ENCODE peak calls at places on chromosomes 13 and 19, in nine cellular contexts. One of them, this sample, is unnamed.

GRCh38 chr19:5369962-5370367 is 29.4 kb upstream of the PTPRS start:
- DNase-seq in breast epithelium: no peak
- DNase-seq in A549: peak; percentile 63
- DNase-seq in heart right ventricle: no peak
- DNase-seq in AG10803: no peak
- DNase-seq in lower lobe of right lung: peak; percentile 50
- DNase-seq in vagina: no peak
- DNase-seq in lower leg skin: no peak
- DNase-seq in right lobe of liver: peak; percentile 67
- DNase-seq in this sample: peak; percentile 16

GRCh38 chr13:63838366-63839110 is 2422.9 kb upstream of the PCDH20 start:
- DNase-seq in breast epithelium: no peak
- DNase-seq in A549: no peak
- DNase-seq in heart right ventricle: no peak
- DNase-seq in AG10803: no peak
- DNase-seq in lower lobe of right lung: no peak
- DNase-seq in vagina: peak; percentile 77
- DNase-seq in lower leg skin: no peak
- DNase-seq in right lobe of liver: no peak
- DNase-seq in this sample: no peak

GRCh38 chr13:114173261-114173660 is 5.8 kb upstream of the CFAP97D2 start:
- DNase-seq in breast epithelium: no peak
- DNase-seq in A549: no peak
- DNase-seq in heart right ventricle: no peak
- DNase-seq in AG10803: no peak
- DNase-seq in lower lobe of right lung: no peak
- DNase-seq in vagina: no peak
- DNase-seq in lower leg skin: no peak
- DNase-seq in right lobe of liver: no peak
- DNase-seq in this sample: no peak

GRCh38 chr19:35451278-35452096 is 3.4 kb downstream of the FFAR2 start:
- DNase-seq in breast epithelium: no peak
- DNase-seq in A549: no peak
- DNase-seq in heart right ventricle: no peak
- DNase-seq in AG10803: no peak
- DNase-seq in lower lobe of right lung: no peak
- DNase-seq in vagina: no peak
- DNase-seq in lower leg skin: no peak
- DNase-seq in right lobe of liver: no peak
- DNase-seq in this sample: no peak

GRCh38 chr19:32188921-32189320 is 156.5 kb upstream of the ZNF507 start:
- DNase-seq in breast epithelium: no peak
- DNase-seq in A549: no peak
- DNase-seq in heart right ventricle: no peak
- DNase-seq in AG10803: no peak
- DNase-seq in lower lobe of right lung: no peak
- DNase-seq in vagina: no peak
- DNase-seq in lower leg skin: no peak
- DNase-seq in right lobe of liver: no peak
- DNase-seq in this sample: no peak

GRCh38 chr13:77207943-77208342 is 119.0 kb downstream of the MYCBP2 start:
- DNase-seq in breast epithelium: no peak
- DNase-seq in A549: no peak
- DNase-seq in heart right ventricle: no peak
- DNase-seq in AG10803: peak; percentile 88
- DNase-seq in lower lobe of right lung: no peak
- DNase-seq in vagina: no peak
- DNase-seq in lower leg skin: no peak
- DNase-seq in right lobe of liver: no peak
- DNase-seq in this sample: peak; percentile 95

GRCh38 chr19:4061683-4062575 is 4.8 kb downstream of the ZBTB7A start:
- DNase-seq in breast epithelium: peak; percentile 78
- DNase-seq in A549: no peak
- DNase-seq in heart right ventricle: no peak
- DNase-seq in AG10803: no peak
- DNase-seq in lower lobe of right lung: peak; percentile 74
- DNase-seq in vagina: peak; percentile 91
- DNase-seq in lower leg skin: no peak
- DNase-seq in right lobe of liver: peak; percentile 81
- DNase-seq in this sample: no peak

GRCh38 chr13:91347996-91348905 is 764 bp downstream of the MIR17HG start:
- DNase-seq in breast epithelium: peak; percentile 31
- DNase-seq in A549: peak; percentile 18
- DNase-seq in heart right ventricle: peak; percentile 32
- DNase-seq in AG10803: peak; percentile 58
- DNase-seq in lower lobe of right lung: peak; percentile 72
- DNase-seq in vagina: no peak
- DNase-seq in lower leg skin: peak; percentile 16
- DNase-seq in right lobe of liver: peak; percentile 74
- DNase-seq in this sample: no peak

GRCh38 chr19:32178401-32178800 is 167.0 kb upstream of the ZNF507 start:
- DNase-seq in breast epithelium: no peak
- DNase-seq in A549: no peak
- DNase-seq in heart right ventricle: no peak
- DNase-seq in AG10803: no peak
- DNase-seq in lower lobe of right lung: no peak
- DNase-seq in vagina: no peak
- DNase-seq in lower leg skin: no peak
- DNase-seq in right lobe of liver: no peak
- DNase-seq in this sample: no peak

GRCh38 chr13:79406597-79406908 is 498 bp upstream of the RBM26 start:
- DNase-seq in breast epithelium: no peak
- DNase-seq in A549: no peak
- DNase-seq in heart right ventricle: no peak
- DNase-seq in AG10803: no peak
- DNase-seq in lower lobe of right lung: no peak
- DNase-seq in vagina: no peak
- DNase-seq in lower leg skin: no peak
- DNase-seq in right lobe of liver: no peak
- DNase-seq in this sample: no peak

GRCh38 chr13:40016953-40017660 is 361.6 kb downstream of the COG6 start:
- DNase-seq in breast epithelium: no peak
- DNase-seq in A549: no peak
- DNase-seq in heart right ventricle: no peak
- DNase-seq in AG10803: no peak
- DNase-seq in lower lobe of right lung: no peak
- DNase-seq in vagina: no peak
- DNase-seq in lower leg skin: no peak
- DNase-seq in right lobe of liver: no peak
- DNase-seq in this sample: no peak

GRCh38 chr19:18895038-18895827 is 725 bp downstream of the CERS1 start:
- DNase-seq in breast epithelium: no peak
- DNase-seq in A549: peak; percentile 74
- DNase-seq in heart right ventricle: no peak
- DNase-seq in AG10803: peak; percentile 13
- DNase-seq in lower lobe of right lung: no peak
- DNase-seq in vagina: no peak
- DNase-seq in lower leg skin: no peak
- DNase-seq in right lobe of liver: no peak
- DNase-seq in this sample: peak; percentile 22

GRCh38 chr13:45473627-45474026 is 8.9 kb downstream of the COG3 start:
- DNase-seq in breast epithelium: no peak
- DNase-seq in A549: peak; percentile 12
- DNase-seq in heart right ventricle: no peak
- DNase-seq in AG10803: no peak
- DNase-seq in lower lobe of right lung: no peak
- DNase-seq in vagina: no peak
- DNase-seq in lower leg skin: no peak
- DNase-seq in right lobe of liver: no peak
- DNase-seq in this sample: no peak

GRCh38 chr13:114132419-114133121 is at the start of gene RASA3:
- DNase-seq in breast epithelium: no peak
- DNase-seq in A549: peak; percentile 54
- DNase-seq in heart right ventricle: peak; percentile 72
- DNase-seq in AG10803: peak; percentile 81
- DNase-seq in lower lobe of right lung: peak; percentile 80
- DNase-seq in vagina: no peak
- DNase-seq in lower leg skin: no peak
- DNase-seq in right lobe of liver: peak; percentile 83
- DNase-seq in this sample: peak; percentile 78

DNA sequence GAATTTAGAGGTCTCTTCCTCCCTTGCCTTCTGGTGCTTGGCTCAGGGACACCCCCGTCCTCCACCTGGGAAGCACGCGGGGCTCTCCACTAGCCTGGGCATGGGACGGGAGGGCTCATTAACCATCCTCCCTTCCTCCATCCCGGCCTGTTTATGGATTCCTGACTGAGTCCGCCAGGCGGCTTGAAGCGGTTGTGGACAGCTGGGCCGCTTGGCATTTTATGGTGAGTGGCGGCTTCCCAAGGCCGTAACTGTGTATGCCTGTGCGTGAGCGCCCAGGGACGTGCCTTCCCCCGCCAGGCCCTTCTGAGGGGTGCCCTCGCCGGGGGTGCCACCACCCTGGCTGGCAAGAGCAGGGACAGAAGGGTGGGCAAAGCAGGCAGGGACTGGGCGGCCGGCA is 202.8 kb downstream of the URI1 start:
- DNase-seq in breast epithelium: no peak
- DNase-seq in A549: no peak
- DNase-seq in heart right ventricle: no peak
- DNase-seq in AG10803: no peak
- DNase-seq in lower lobe of right lung: no peak
- DNase-seq in vagina: no peak
- DNase-seq in lower leg skin: no peak
- DNase-seq in right lobe of liver: no peak
- DNase-seq in this sample: no peak
- H3K4me3 ChIP-seq in breast epithelium: no peak overlapping the region
- H3K4me3 ChIP-seq in A549: no peak overlapping the region
- H3K4me3 ChIP-seq in heart right ventricle: no peak overlapping the region
- H3K4me3 ChIP-seq in AG10803: no peak overlapping the region
- H3K4me3 ChIP-seq in lower lobe of right lung: no peak overlapping the region
- H3K4me3 ChIP-seq in vagina: no peak overlapping the region
- H3K4me3 ChIP-seq in lower leg skin: no peak overlapping the region
- H3K4me3 ChIP-seq in right lobe of liver: no peak overlapping the region
- H3K4me3 ChIP-seq in this sample: no peak overlapping the region

GRCh38 chr19:51259348-51260245 is 8.7 kb downstream of the SIGLECL1 start:
- DNase-seq in breast epithelium: no peak
- DNase-seq in A549: peak; percentile 50
- DNase-seq in heart right ventricle: peak; percentile 15
- DNase-seq in AG10803: peak; percentile 26
- DNase-seq in lower lobe of right lung: no peak
- DNase-seq in vagina: no peak
- DNase-seq in lower leg skin: peak; percentile 19
- DNase-seq in right lobe of liver: no peak
- DNase-seq in this sample: no peak
- TF ChIP-seq CTCF in breast epithelium: no peak
- TF ChIP-seq CTCF in A549: peak; percentile 56
- TF ChIP-seq CTCF in heart right ventricle: no peak
- TF ChIP-seq CTCF in AG10803: peak; percentile 73
- TF ChIP-seq CTCF in lower lobe of right lung: peak; percentile 65
- TF ChIP-seq CTCF in vagina: peak; percentile 11
- TF ChIP-seq CTCF in lower leg skin: no peak
- TF ChIP-seq CTCF in right lobe of liver: peak; percentile 67
- TF ChIP-seq CTCF in this sample: peak; percentile 51

DNA sequence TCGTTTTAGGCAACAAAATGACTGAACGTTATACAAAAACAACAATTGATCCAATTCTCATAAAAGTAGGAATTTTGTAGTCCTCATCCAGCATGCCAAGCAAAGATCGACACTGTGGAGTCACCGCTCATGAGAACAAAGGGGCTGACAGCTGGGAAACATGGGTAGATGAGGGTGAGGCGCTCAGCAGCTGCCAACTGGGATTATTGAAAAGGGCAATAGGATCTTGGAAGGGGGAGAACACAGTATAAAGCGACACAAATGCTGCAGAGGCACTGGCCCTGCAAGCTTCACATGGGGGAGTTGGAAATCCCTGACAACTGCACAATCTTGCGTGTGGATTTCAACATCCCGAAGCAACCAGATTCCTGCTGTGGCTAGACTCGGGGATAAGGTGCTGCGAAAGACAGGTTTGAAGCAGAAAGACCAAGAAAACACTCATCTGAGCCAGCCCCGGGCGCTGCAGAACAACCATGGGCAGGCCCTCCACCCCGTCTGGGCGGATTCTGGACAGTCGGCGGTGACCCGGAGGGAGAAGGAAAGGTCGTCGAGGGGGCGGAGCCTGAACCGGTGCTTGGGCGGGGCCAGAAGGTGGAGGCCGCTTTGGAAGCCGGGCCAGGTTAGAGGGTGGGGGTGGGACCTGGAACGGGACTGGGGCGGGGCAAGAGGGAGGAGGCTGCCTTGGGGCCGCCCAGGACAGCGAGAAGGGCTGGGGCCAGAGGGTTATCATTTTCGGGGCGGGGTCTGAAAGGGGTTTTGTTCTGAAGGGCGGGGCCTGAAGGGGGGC is 5.2 kb upstream of the ZNF765 start:
- DNase-seq in breast epithelium: no peak
- DNase-seq in A549: no peak
- DNase-seq in heart right ventricle: no peak
- DNase-seq in AG10803: no peak
- DNase-seq in lower lobe of right lung: no peak
- DNase-seq in vagina: no peak
- DNase-seq in lower leg skin: no peak
- DNase-seq in right lobe of liver: no peak
- DNase-seq in this sample: no peak
- H3K4me3 ChIP-seq in breast epithelium: no peak overlapping the region
- H3K4me3 ChIP-seq in A549: no peak overlapping the region
- H3K4me3 ChIP-seq in heart right ventricle: no peak overlapping the region
- H3K4me3 ChIP-seq in AG10803: no peak overlapping the region
- H3K4me3 ChIP-seq in lower lobe of right lung: no peak overlapping the region
- H3K4me3 ChIP-seq in vagina: no peak overlapping the region
- H3K4me3 ChIP-seq in lower leg skin: no peak overlapping the region
- H3K4me3 ChIP-seq in right lobe of liver: no peak overlapping the region
- H3K4me3 ChIP-seq in this sample: no peak overlapping the region

DNA sequence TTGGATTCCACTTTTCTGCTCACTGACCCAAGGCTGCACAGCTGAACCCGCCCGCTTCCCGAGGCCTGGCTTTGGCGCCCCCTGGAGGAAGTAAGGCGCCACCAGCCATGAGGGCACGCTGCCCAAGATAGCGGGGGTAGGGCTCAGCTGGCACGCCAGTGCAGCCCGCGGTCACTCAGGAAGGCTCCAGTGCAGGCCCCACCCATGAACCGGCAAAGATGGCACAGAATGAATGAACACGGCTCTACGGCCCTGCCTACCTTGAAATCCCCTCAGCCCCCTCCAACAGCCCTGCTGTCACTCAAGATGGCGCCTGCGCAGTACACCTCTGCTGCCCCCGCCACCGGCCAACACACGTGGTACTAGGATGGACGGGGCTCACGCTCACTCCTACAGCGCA is 3.0 kb downstream of the PEG3 start:
- DNase-seq in breast epithelium: peak; percentile 70
- DNase-seq in A549: no peak
- DNase-seq in heart right ventricle: peak; percentile 83
- DNase-seq in AG10803: no peak
- DNase-seq in lower lobe of right lung: peak; percentile 71
- DNase-seq in vagina: no peak
- DNase-seq in lower leg skin: peak; percentile 41
- DNase-seq in right lobe of liver: peak; percentile 91
- DNase-seq in this sample: peak; percentile 0
- TF ChIP-seq CTCF in breast epithelium: no peak
- TF ChIP-seq CTCF in A549: no peak
- TF ChIP-seq CTCF in heart right ventricle: peak; percentile 21
- TF ChIP-seq CTCF in AG10803: no peak
- TF ChIP-seq CTCF in lower lobe of right lung: peak; percentile 43
- TF ChIP-seq CTCF in vagina: no peak
- TF ChIP-seq CTCF in lower leg skin: no peak
- TF ChIP-seq CTCF in right lobe of liver: peak; percentile 61
- TF ChIP-seq CTCF in this sample: peak; percentile 12